ENCODE peak calls at places on chromosomes 4 and X, in five cellular contexts. One of them, this sample, is unnamed.

GRCh38 chrX:79511799-79512198 is 144.7 kb upstream of the ITM2A start:
- DNase-seq in psoas muscle: no peak
- DNase-seq in left lung: no peak
- DNase-seq in AG04450: no peak
- DNase-seq in AG10803: no peak
- DNase-seq in this sample: no peak

GRCh38 chrX:123481908-123482873 is 250.7 kb downstream of the THOC2 start:
- DNase-seq in psoas muscle: no peak
- DNase-seq in left lung: no peak
- DNase-seq in AG04450: no peak
- DNase-seq in AG10803: peak
- DNase-seq in this sample: no peak

GRCh38 chr4:75717332-75717873 is 7.0 kb upstream of the USO1 start:
- DNase-seq in psoas muscle: no peak
- DNase-seq in left lung: no peak
- DNase-seq in AG04450: no peak
- DNase-seq in AG10803: no peak
- DNase-seq in this sample: no peak

GRCh38 chrX:14673764-14674163 is 144.4 kb downstream of the GLRA2 start:
- DNase-seq in psoas muscle: no peak
- DNase-seq in left lung: no peak
- DNase-seq in AG04450: peak
- DNase-seq in AG10803: peak
- DNase-seq in this sample: no peak

GRCh38 chr4:48985976-48986653 is at the start of gene CWH43:
- DNase-seq in psoas muscle: no peak
- DNase-seq in left lung: peak
- DNase-seq in AG04450: no peak
- DNase-seq in AG10803: no peak
- DNase-seq in this sample: no peak

GRCh38 chrX:9279271-9279596 is 185.6 kb upstream of the TBL1X start:
- DNase-seq in psoas muscle: no peak
- DNase-seq in left lung: no peak
- DNase-seq in AG04450: no peak
- DNase-seq in AG10803: no peak
- DNase-seq in this sample: no peak

GRCh38 chrX:31240982-31241381 is 169.1 kb upstream of the FTHL17 start:
- DNase-seq in psoas muscle: no peak
- DNase-seq in left lung: no peak
- DNase-seq in AG04450: no peak
- DNase-seq in AG10803: no peak
- DNase-seq in this sample: no peak

GRCh38 chrX:63128509-63128908 is 222.6 kb downstream of the SPIN4 start:
- DNase-seq in psoas muscle: no peak
- DNase-seq in left lung: no peak
- DNase-seq in AG04450: no peak
- DNase-seq in AG10803: peak
- DNase-seq in this sample: no peak

GRCh38 chrX:43266487-43266886 is 389.6 kb upstream of the MAOA start:
- DNase-seq in psoas muscle: no peak
- DNase-seq in left lung: no peak
- DNase-seq in AG04450: no peak
- DNase-seq in AG10803: no peak
- DNase-seq in this sample: no peak

GRCh38 chr4:144514736-144515135 is 131.2 kb upstream of the HHIP start:
- DNase-seq in psoas muscle: no peak
- DNase-seq in left lung: no peak
- DNase-seq in AG04450: no peak
- DNase-seq in AG10803: no peak
- DNase-seq in this sample: no peak
- TF ChIP-seq CTCF in psoas muscle: no peak
- TF ChIP-seq CTCF in left lung: no peak
- TF ChIP-seq CTCF in AG04450: no peak
- TF ChIP-seq CTCF in AG10803: no peak
- TF ChIP-seq CTCF in this sample: no peak

GRCh38 chr4:118033148-118034060 is 882 bp upstream of the NDST3 start:
- DNase-seq in psoas muscle: peak
- DNase-seq in left lung: peak
- DNase-seq in AG04450: no peak
- DNase-seq in AG10803: peak
- DNase-seq in this sample: no peak

GRCh38 chr4:118036336-118036735 is 2.0 kb downstream of the NDST3 start:
- DNase-seq in psoas muscle: no peak
- DNase-seq in left lung: no peak
- DNase-seq in AG04450: no peak
- DNase-seq in AG10803: no peak
- DNase-seq in this sample: no peak

GRCh38 chr4:118034061-118034785 is at the start of gene NDST3:
- DNase-seq in psoas muscle: peak
- DNase-seq in left lung: peak
- DNase-seq in AG04450: no peak
- DNase-seq in AG10803: peak
- DNase-seq in this sample: peak

GRCh38 chr4:118035309-118035708 is 1.0 kb downstream of the NDST3 start:
- DNase-seq in psoas muscle: no peak
- DNase-seq in left lung: no peak
- DNase-seq in AG04450: no peak
- DNase-seq in AG10803: no peak
- DNase-seq in this sample: no peak

DNA sequence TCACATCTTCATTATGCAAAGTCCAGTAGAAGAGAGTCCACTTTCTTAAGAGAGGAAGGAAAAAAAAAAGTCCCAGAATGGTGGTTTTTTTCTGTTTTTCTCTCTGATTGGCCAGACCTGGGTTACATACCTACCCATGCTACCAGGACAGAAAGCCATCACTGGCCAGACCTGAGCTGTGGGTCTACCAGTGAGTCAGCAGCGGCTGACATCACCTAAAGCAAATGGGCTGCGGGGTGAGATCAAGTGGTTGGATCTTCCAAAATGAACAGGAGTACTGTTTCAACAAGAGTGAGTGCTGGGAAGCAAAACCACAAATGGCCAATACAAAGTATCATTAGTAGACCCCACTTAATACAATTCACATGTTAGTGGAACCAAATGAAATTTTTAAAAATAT is 1.6 kb upstream of the NDST3 start:
- DNase-seq in psoas muscle: no peak
- DNase-seq in left lung: no peak
- DNase-seq in AG04450: no peak
- DNase-seq in AG10803: no peak
- DNase-seq in this sample: no peak
- H3K4me3 ChIP-seq in psoas muscle: peak
- H3K4me3 ChIP-seq in left lung: no peak
- H3K4me3 ChIP-seq in AG04450: no peak
- H3K4me3 ChIP-seq in AG10803: no peak
- H3K4me3 ChIP-seq in this sample: no peak

DNA sequence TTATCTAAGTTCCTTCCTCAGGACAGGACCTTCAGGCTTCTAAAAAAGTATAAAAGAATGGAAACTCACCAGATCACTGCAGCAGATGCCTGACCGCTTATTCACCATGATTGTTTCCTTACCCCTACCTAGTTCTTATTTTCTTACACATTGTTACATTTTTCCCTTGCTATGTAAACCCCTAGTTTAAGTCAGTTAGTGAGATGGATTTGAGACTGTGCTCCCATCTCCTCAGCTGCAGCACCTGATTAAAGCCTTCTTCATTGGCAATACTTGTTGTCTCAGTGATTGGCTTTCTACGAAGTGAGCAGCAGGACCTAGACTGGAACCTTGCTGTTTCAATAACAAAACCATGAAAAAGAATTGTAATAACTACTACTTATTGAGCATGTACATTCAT is 4.7 kb downstream of the SPARCL1 start:
- DNase-seq in psoas muscle: no peak
- DNase-seq in left lung: no peak
- DNase-seq in AG04450: no peak
- DNase-seq in AG10803: no peak
- DNase-seq in this sample: no peak
- TF ChIP-seq CTCF in psoas muscle: no peak
- TF ChIP-seq CTCF in left lung: no peak
- TF ChIP-seq CTCF in AG04450: no peak
- TF ChIP-seq CTCF in AG10803: no peak
- TF ChIP-seq CTCF in this sample: no peak

GRCh38 chr4:6643141-6643847 is 2.8 kb downstream of the MRFAP1 start:
- DNase-seq in psoas muscle: no peak
- DNase-seq in left lung: no peak
- DNase-seq in AG04450: no peak
- DNase-seq in AG10803: no peak
- DNase-seq in this sample: no peak
- H3K4me3 ChIP-seq in psoas muscle: peak
- H3K4me3 ChIP-seq in left lung: peak
- H3K4me3 ChIP-seq in AG04450: peak
- H3K4me3 ChIP-seq in AG10803: no peak
- H3K4me3 ChIP-seq in this sample: no peak

GRCh38 chrX:113390531-113390930 is 549.9 kb upstream of the AMOT start:
- DNase-seq in psoas muscle: no peak
- DNase-seq in left lung: no peak
- DNase-seq in AG04450: no peak
- DNase-seq in AG10803: no peak
- DNase-seq in this sample: no peak
- TF ChIP-seq CTCF in psoas muscle: no peak
- TF ChIP-seq CTCF in left lung: no peak
- TF ChIP-seq CTCF in AG04450: no peak
- TF ChIP-seq CTCF in AG10803: no peak
- TF ChIP-seq CTCF in this sample: no peak

GRCh38 chrX:153493085-153493484 is 1.7 kb upstream of the BGN start:
- DNase-seq in psoas muscle: no peak
- DNase-seq in left lung: no peak
- DNase-seq in AG04450: no peak
- DNase-seq in AG10803: no peak
- DNase-seq in this sample: no peak

GRCh38 chrX:153495362-153495751 is 577 bp downstream of the BGN start:
- DNase-seq in psoas muscle: no peak
- DNase-seq in left lung: no peak
- DNase-seq in AG04450: no peak
- DNase-seq in AG10803: no peak
- DNase-seq in this sample: no peak

GRCh38 chrX:153494061-153494460 is 719 bp upstream of the BGN start:
- DNase-seq in psoas muscle: no peak
- DNase-seq in left lung: no peak
- DNase-seq in AG04450: no peak
- DNase-seq in AG10803: no peak
- DNase-seq in this sample: no peak

GRCh38 chrX:153495903-153496629 is 1.3 kb downstream of the BGN start:
- DNase-seq in psoas muscle: no peak
- DNase-seq in left lung: no peak
- DNase-seq in AG04450: no peak
- DNase-seq in AG10803: no peak
- DNase-seq in this sample: no peak

GRCh38 chrX:153494541-153495361 is at the start of gene BGN:
- DNase-seq in psoas muscle: no peak
- DNase-seq in left lung: no peak
- DNase-seq in AG04450: no peak
- DNase-seq in AG10803: no peak
- DNase-seq in this sample: no peak
- H3K4me3 ChIP-seq in psoas muscle: peak
- H3K4me3 ChIP-seq in left lung: peak
- H3K4me3 ChIP-seq in AG04450: peak
- H3K4me3 ChIP-seq in AG10803: peak
- H3K4me3 ChIP-seq in this sample: no peak

DNA sequence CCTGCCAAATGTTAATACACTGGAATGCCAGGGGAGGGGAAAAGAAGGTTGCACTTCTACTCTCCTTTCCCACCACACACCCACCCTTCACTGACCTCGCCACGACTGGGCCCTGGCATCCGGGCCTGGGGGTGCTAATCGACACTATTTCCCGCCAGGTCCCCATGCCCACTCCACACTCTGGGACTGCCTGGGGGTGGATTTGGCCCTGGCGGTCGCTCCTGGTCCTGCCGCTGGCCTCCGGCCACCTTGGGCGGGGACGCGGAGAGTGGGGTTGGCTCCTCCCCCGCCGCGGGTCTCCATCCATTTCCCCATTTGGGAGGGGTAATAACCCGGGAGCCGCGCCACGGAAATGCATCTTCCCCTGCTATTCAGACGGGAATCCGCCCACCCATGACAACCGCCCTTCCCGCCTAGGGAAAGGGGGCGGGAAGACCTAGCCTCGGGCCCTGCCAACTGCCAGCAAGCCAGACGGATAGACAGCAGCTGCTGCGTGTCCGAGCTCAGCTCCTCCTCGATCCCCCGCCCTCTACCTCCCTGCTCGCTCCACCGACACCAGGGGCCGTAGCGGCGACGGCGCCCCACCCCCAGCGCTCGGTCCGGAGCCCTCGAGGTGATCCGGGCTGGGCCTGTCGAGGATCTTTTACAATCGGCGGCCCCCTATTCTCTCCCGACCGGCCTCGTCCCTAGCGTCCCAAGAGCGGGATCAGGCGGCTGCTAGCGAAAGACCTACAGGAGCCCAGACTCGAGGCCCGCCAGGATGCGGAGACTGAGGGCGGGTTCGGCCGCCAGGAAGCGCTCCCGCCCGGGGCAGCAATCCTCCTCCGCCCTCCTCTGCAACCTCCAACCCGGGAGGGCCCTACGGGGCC is 78.0 kb downstream of the RLIM start:
- DNase-seq in psoas muscle: peak
- DNase-seq in left lung: peak
- DNase-seq in AG04450: peak
- DNase-seq in AG10803: peak
- DNase-seq in this sample: no peak
- TF ChIP-seq CTCF in psoas muscle: peak
- TF ChIP-seq CTCF in left lung: peak
- TF ChIP-seq CTCF in AG04450: peak
- TF ChIP-seq CTCF in AG10803: peak
- TF ChIP-seq CTCF in this sample: no peak

This sample was measured in LNCaP clone FGC.